ENCODE peak calls at places on chromosome 3, in eight cellular contexts. E is cardiac muscle cell, B is AG09319, L is coronary artery, Q is AG09309, M is AG04450, U is heart right ventricle, I is GM13977. N is an unnamed sample.
A peak's percentile ranks its signal among the peaks of the same experiment; 100 is the strongest.

GRCh38 chr3:134034005-134034785 is 4.5 kb upstream of the SLCO2A1 start:
- DNase-seq in M (peak; percentile 48), E (no peak), L (peak; percentile 43), U (no peak), B (no peak), I (no peak), Q (peak; percentile 25), N (no peak)

GRCh38 chr3:140758791-140759444 is 81.1 kb downstream of the TRIM42 start:
- DNase-seq in E (no peak), M (no peak), Q (no peak), I (no peak), U (no peak), B (no peak), L (no peak), N (no peak)

GRCh38 chr3:55085231-55085630 is 157.4 kb upstream of the LRTM1 start:
- DNase-seq in I (no peak), B (no peak), E (no peak), M (no peak), U (no peak), L (no peak), Q (no peak), N (no peak)

GRCh38 chr3:185717121-185717520 is 107.7 kb downstream of the IGF2BP2 start:
- DNase-seq in L (no peak), I (no peak), B (peak; percentile 54), Q (peak; percentile 68), E (peak; percentile 89), U (no peak), M (peak; percentile 72), N (no peak)

GRCh38 chr3:127112796-127113570 is 79.9 kb upstream of the PRR23E start:
- DNase-seq in B (no peak), U (no peak), Q (no peak), I (no peak), E (no peak), L (no peak), M (no peak), N (no peak)

GRCh38 chr3:113758389-113759029 is 11.7 kb downstream of the ATP6V1A start:
- DNase-seq in B (no peak), Q (peak; percentile 52), I (no peak), M (no peak), L (no peak), U (no peak), E (peak; percentile 71), N (no peak)

GRCh38 chr3:149406244-149406752 is 28.8 kb upstream of the TM4SF1 start:
- DNase-seq in Q (no peak), U (no peak), M (no peak), E (no peak), L (no peak), I (no peak), B (no peak), N (no peak)

GRCh38 chr3:99967796-99968195 is 146.5 kb downstream of the FILIP1L start:
- DNase-seq in E (peak; percentile 62), M (no peak), Q (no peak), L (no peak), I (no peak), B (no peak), U (no peak), N (no peak)

GRCh38 chr3:56987238-56987932 is 73.1 kb upstream of the SPATA12 start:
- DNase-seq in B (no peak), Q (no peak), M (no peak), U (no peak), I (no peak), L (no peak), E (peak; percentile 42), N (peak; percentile 53)

GRCh38 chr3:149368201-149368849 is 9.1 kb downstream of the TM4SF1 start:
- DNase-seq in B (no peak), Q (no peak), L (no peak), U (no peak), E (no peak), M (no peak), I (no peak), N (no peak)

GRCh38 chr3:48194446-48195071 is 6.3 kb upstream of the CDC25A start:
- DNase-seq in U (peak; percentile 42), Q (no peak), M (no peak), B (no peak), I (peak; percentile 60), E (peak; percentile 74), L (no peak), N (peak; percentile 43)

GRCh38 chr3:111864821-111865656 is 6.0 kb downstream of the PHLDB2 start:
- DNase-seq in Q (peak; percentile 70), E (peak; percentile 90), I (no peak), B (no peak), L (no peak), M (peak; percentile 66), U (no peak), N (no peak)

GRCh38 chr3:126934149-126934548 is 48.8 kb upstream of the PLXNA1 start:
- DNase-seq in I (no peak), B (no peak), U (no peak), M (no peak), Q (no peak), E (no peak), L (no peak), N (no peak)

GRCh38 chr3:138946554-138947302 is at the start of the genes FOXL2 and FOXL2NB:
- DNase-seq in Q (no peak), I (no peak), E (peak; percentile 71), L (peak; percentile 71), B (peak; percentile 42), U (peak; percentile 21), M (no peak), N (peak; percentile 44)

GRCh38 chr3:170522171-170522570 is 63.7 kb downstream of the SLC7A14 start:
- DNase-seq in M (no peak), E (no peak), B (no peak), Q (no peak), L (no peak), U (no peak), I (no peak), N (no peak)

GRCh38 chr3:144054766-144055165 is 83.1 kb downstream of the DIPK2A start:
- DNase-seq in U (no peak), Q (no peak), M (no peak), E (no peak), I (no peak), B (no peak), L (no peak), N (no peak)

GRCh38 chr3:65952842-65953241 is 85.9 kb downstream of the MAGI1 start:
- DNase-seq in Q (no peak), E (no peak), L (no peak), U (no peak), B (no peak), I (no peak), M (no peak), N (no peak)

DNA sequence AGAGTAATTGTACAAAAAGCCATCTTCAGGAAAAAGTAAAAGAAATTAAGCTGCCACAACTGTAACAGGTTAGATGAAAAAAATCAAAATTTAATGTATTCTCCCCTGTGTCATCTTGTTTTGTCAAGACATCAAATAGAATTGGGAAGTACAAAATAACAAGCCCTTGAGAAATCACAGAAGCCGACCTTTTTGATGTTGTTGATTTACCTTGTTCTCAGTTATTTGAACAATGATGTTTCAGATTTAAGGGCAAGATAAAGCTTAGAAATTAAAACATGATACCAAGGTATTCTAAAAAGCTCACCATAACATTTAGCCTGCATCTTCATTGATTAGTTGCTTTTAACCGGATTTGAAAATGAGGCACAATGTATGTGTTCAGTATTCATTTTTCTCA is 523.0 kb downstream of the FOXP1 start:
- DNase-seq in M (no peak), U (no peak), E (no peak), L (no peak), Q (no peak), B (no peak), I (no peak), N (no peak)
- TF ChIP-seq CTCF in M (no peak), U (no peak), E (no peak), L (no peak), Q (no peak), B (no peak), I (no peak), N (no peak)

GRCh38 chr3:9725775-9726174 is 5.8 kb upstream of the BRPF1 start:
- DNase-seq in U (no peak), E (no peak), I (no peak), M (no peak), Q (no peak), B (no peak), L (no peak), N (no peak)

GRCh38 chr3:9730747-9731205 is 759 bp upstream of the BRPF1 start:
- DNase-seq in Q (no peak), U (no peak), B (no peak), E (no peak), I (no peak), M (peak; percentile 6), L (no peak), N (no peak)

GRCh38 chr3:9729419-9729818 is 2.1 kb upstream of the BRPF1 start:
- DNase-seq in I (no peak), M (no peak), B (no peak), L (no peak), Q (no peak), U (no peak), E (no peak), N (no peak)

GRCh38 chr3:9727743-9728142 is 3.8 kb upstream of the BRPF1 start:
- DNase-seq in B (no peak), L (no peak), M (no peak), Q (no peak), E (peak; percentile 67), U (no peak), I (no peak), N (no peak)

DNA sequence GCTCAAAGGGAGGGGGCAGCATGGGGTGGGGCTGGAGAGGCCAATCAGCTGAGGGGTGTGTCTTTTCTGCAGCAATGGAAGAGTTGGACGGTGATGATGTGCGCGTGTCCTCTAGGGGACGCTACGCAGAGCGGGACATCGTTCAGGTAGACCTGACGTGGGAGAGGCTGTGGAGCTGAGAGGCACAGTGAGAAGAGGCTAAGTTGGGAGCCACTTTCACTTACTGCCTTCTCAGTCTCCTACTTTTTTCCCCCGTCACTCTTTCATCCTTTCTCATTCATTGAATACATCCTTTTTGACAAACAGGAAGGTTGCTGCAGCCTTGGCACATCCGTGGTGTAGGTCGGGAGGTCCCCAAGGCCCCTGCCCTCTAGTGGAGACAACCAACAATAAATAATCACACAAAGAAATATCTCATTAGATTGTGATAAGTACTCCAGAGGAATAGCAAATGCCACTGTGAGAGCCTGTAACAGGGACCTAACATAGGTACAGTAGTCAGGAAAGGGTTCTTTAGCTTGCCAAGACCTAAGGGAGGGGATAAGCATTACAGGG is 4.4 kb upstream of the BRPF1 start:
- DNase-seq in L (no peak), B (no peak), M (no peak), E (no peak), Q (no peak), U (no peak), I (no peak), N (peak; percentile 78)
- TF ChIP-seq CTCF in L (no peak), B (peak; percentile 2), M (peak; percentile 27), E (peak; percentile 41), Q (peak; percentile 17), U (no peak), I (peak; percentile 45), N (peak; percentile 89)

DNA sequence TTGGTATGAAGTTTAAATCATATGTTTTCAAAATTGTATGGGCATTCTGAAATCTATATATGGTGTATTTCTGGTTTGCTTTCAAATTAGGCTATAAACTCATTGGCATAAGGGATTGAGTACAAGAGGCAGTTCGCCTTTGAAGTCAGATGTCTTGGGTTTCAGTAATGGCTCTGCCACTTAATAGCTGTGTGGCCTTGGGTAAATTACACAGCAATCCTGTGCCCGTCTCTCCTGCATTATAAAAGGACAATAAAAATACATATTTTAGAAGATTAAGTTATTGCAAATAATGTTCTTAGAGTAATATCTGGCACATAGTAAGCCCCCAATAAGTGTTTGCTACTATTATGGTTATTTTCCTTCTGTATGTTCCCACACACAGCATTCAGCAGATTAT is 20.4 kb upstream of the STRIT1 start:
- DNase-seq in Q (no peak), M (no peak), E (no peak), U (no peak), B (no peak), I (no peak), L (no peak), N (no peak)
- TF ChIP-seq CTCF in Q (no peak), M (no peak), E (no peak), U (no peak), B (no peak), I (no peak), L (no peak), N (no peak)

GRCh38 chr3:132256984-132257383 is 60.2 kb upstream of the ACP3 start:
- DNase-seq in L (no peak), U (no peak), M (peak; percentile 7), Q (no peak), B (peak; percentile 24), I (no peak), E (peak; percentile 86), N (no peak)
- TF ChIP-seq CTCF in L (no peak), U (no peak), M (peak; percentile 51), Q (peak; percentile 54), B (peak; percentile 58), I (no peak), E (peak; percentile 68), N (no peak)

N was measured in activated CD8-positive, alpha-beta T cell treated with anti-CD3 and anti-CD28 coated beads for 36 hours.